ENCODE peak calls at places on chromosomes 3 and 15, in six cellular contexts. J is stimulated activated CD4-positive, alpha-beta T cell treated with anti-CD3 and anti-CD28 coated beads, Interleukin-4, amount 100 ng/mL, for 1 hour; W is mesothelial cell of epicardium; B is HepG2; M is fibroblast of the conjunctiva; E is T-helper 17 cell. T is an unnamed sample.

GRCh38 chr3:42139740-42140453 is 48.7 kb downstream of the TRAK1 start:
- DNase-seq in W (no peak), J (no peak), E (no peak), M (no peak), B (no peak), T (no peak)

GRCh38 chr15:39156166-39156565 is 424.7 kb upstream of the THBS1 start:
- DNase-seq in W (no peak), E (no peak), M (peak; percentile 66), J (no peak), B (no peak), T (peak; percentile 63)

GRCh38 chr3:2247249-2247648 is 148.6 kb downstream of the CNTN4 start:
- DNase-seq in J (no peak), B (no peak), E (no peak), M (no peak), W (no peak), T (no peak)

GRCh38 chr15:66565731-66566130 is at the start of gene LCTL:
- DNase-seq in J (no peak), M (no peak), W (no peak), B (peak; percentile 58), E (no peak), T (no peak)

GRCh38 chr3:150078983-150079739 is 108.5 kb upstream of the PFN2 start:
- DNase-seq in B (no peak), E (no peak), J (no peak), W (no peak), M (peak; percentile 85), T (no peak)

GRCh38 chr3:167750273-167750971 is 14.9 kb downstream of the SERPINI1 start:
- DNase-seq in E (no peak), J (no peak), W (no peak), M (no peak), B (no peak), T (no peak)

GRCh38 chr3:16825617-16826204 is 59.0 kb upstream of the PLCL2 start:
- DNase-seq in J (no peak), M (no peak), B (no peak), W (no peak), E (no peak), T (no peak)

GRCh38 chr3:140682586-140682985 is 4.7 kb downstream of the TRIM42 start:
- DNase-seq in E (no peak), B (no peak), M (no peak), W (no peak), J (no peak), T (no peak)

GRCh38 chr15:68417897-68418296 is 14.1 kb downstream of the ITGA11 start:
- DNase-seq in J (no peak), M (no peak), W (no peak), B (no peak), E (no peak), T (no peak)

GRCh38 chr15:29470311-29470710 is 200.7 kb upstream of the NSMCE3 start:
- DNase-seq in M (no peak), E (no peak), W (no peak), J (no peak), B (no peak), T (no peak)

GRCh38 chr3:118478706-118479276 is 555.9 kb downstream of the IGSF11 start:
- DNase-seq in E (no peak), W (no peak), B (no peak), M (no peak), J (no peak), T (no peak)

GRCh38 chr3:42176635-42177034 is 85.5 kb downstream of the TRAK1 start:
- DNase-seq in M (no peak), B (no peak), J (no peak), W (no peak), E (no peak), T (no peak)

GRCh38 chr3:175399156-175399840 is 540.2 kb downstream of the NAALADL2 start:
- DNase-seq in E (no peak), B (no peak), W (no peak), J (no peak), M (no peak), T (no peak)

GRCh38 chr3:141229132-141229531 is 2.5 kb upstream of the PXYLP1 start:
- DNase-seq in J (no peak), B (no peak), W (no peak), E (no peak), M (no peak), T (no peak)

GRCh38 chr3:141260131-141260927 is 28.7 kb downstream of the PXYLP1 start:
- DNase-seq in J (no peak), W (no peak), B (no peak), E (no peak), M (no peak), T (no peak)

GRCh38 chr15:66231421-66232266 is 21.9 kb downstream of the MEGF11 start:
- DNase-seq in J (no peak), W (no peak), B (no peak), E (no peak), M (no peak), T (no peak)

GRCh38 chr3:147616998-147617619 is 207.9 kb downstream of the ZIC1 start:
- DNase-seq in M (no peak), B (peak; percentile 18), W (no peak), J (no peak), E (no peak), T (no peak)

GRCh38 chr3:10927551-10927950 is 65.0 kb upstream of the SLC6A1 start:
- DNase-seq in W (no peak), B (no peak), M (no peak), J (no peak), E (no peak), T (no peak)

GRCh38 chr15:38389924-38390542 is 63.9 kb upstream of the FAM98B start:
- DNase-seq in J (peak; percentile 63), E (peak; percentile 16), M (no peak), W (peak; percentile 32), B (peak; percentile 58), T (peak; percentile 84)

GRCh38 chr3:106333911-106334618 is 465.3 kb upstream of the CBLB start:
- DNase-seq in B (no peak), E (no peak), M (peak; percentile 3), J (peak; percentile 46), W (no peak), T (no peak)

GRCh38 chr3:15997274-15997943 is 177.1 kb upstream of the GALNT15 start:
- DNase-seq in W (no peak), J (no peak), B (no peak), M (no peak), E (no peak), T (no peak)

GRCh38 chr15:90930861-90931629 is 1.3 kb downstream of the HDDC3 start:
- DNase-seq in B (no peak), J (no peak), W (no peak), M (no peak), E (no peak), T (peak; percentile 59)

GRCh38 chr15:50166216-50166615 is 15.8 kb upstream of the SLC27A2 start:
- DNase-seq in W (no peak), J (no peak), B (no peak), E (no peak), M (peak; percentile 5), T (no peak)

GRCh38 chr15:83449928-83450501 is 2.9 kb downstream of the SH3GL3 start:
- DNase-seq in M (peak; percentile 55), J (no peak), E (no peak), W (no peak), B (no peak), T (no peak)

GRCh38 chr15:38069506-38069905 is 135.1 kb downstream of the TMCO5A start:
- DNase-seq in W (no peak), J (no peak), M (peak; percentile 94), E (no peak), B (no peak), T (no peak)

GRCh38 chr3:98732239-98733054 is 30.7 kb upstream of the ST3GAL6 start:
- DNase-seq in W (peak; percentile 32), M (no peak), B (peak; percentile 82), J (peak; percentile 10), E (no peak), T (peak; percentile 71)

GRCh38 chr3:39531066-39531465 is 63.6 kb downstream of the MOBP start:
- DNase-seq in B (no peak), E (no peak), W (no peak), J (no peak), M (no peak), T (no peak)